ENCODE peak calls at places on chromosomes 4 and X, in ten cellular contexts. S, Z, C, K, Y, V, G, U, I and W are unnamed samples.

GRCh38 chrX:100980608-100981497 is 11.3 kb downstream of the ARL13A start:
- DNase-seq in S (no peak), Z (peak), C (no peak), K (no peak), Y (peak), V (no peak), G (no peak), U (no peak), I (no peak), W (no peak)

GRCh38 chrX:75746891-75747639 is 38.0 kb downstream of the MAGEE2 start:
- DNase-seq in S (peak), Z (peak), C (peak), K (no peak), Y (peak), V (peak), G (no peak), U (peak), I (peak), W (peak)

GRCh38 chr4:82614868-82615449 is 53.2 kb upstream of the TMEM150C start:
- DNase-seq in S (no peak), Z (no peak), C (no peak), K (no peak), Y (no peak), V (no peak), G (no peak), U (no peak), I (no peak), W (no peak)

GRCh38 chr4:26197018-26197779 is 123.6 kb upstream of the RBPJ start:
- DNase-seq in S (no peak), Z (peak), C (peak), K (no peak), Y (peak), V (peak), G (no peak), U (no peak), I (no peak), W (no peak)

GRCh38 chr4:86935833-86936721 is 1.3 kb downstream of the AFF1 start:
- DNase-seq in S (no peak), Z (peak), C (peak), K (peak), Y (peak), V (peak), G (peak), U (peak), I (peak), W (peak)

GRCh38 chr4:172011196-172011595 is 198.0 kb downstream of the GALNTL6 start:
- DNase-seq in S (no peak), Z (no peak), C (peak), K (no peak), Y (no peak), V (no peak), G (no peak), U (no peak), I (no peak), W (no peak)

GRCh38 chrX:18966624-18967023 is 17.3 kb downstream of the PHKA2 start:
- DNase-seq in S (no peak), Z (no peak), C (no peak), K (no peak), Y (no peak), V (no peak), G (no peak), U (no peak), I (no peak), W (no peak)

GRCh38 chrX:50905334-50905733 is 5.2 kb upstream of the BMP15 start:
- DNase-seq in S (no peak), Z (no peak), C (peak), K (no peak), Y (no peak), V (no peak), G (no peak), U (no peak), I (peak), W (no peak)

GRCh38 chr4:169659736-169660670 is 39.6 kb downstream of the CLCN3 start:
- DNase-seq in S (peak), Z (peak), C (peak), K (no peak), Y (peak), V (peak), G (peak), U (peak), I (peak), W (no peak)

GRCh38 chr4:29966386-29966785 is 753.8 kb upstream of the PCDH7 start:
- DNase-seq in S (no peak), Z (no peak), C (no peak), K (no peak), Y (no peak), V (no peak), G (no peak), U (no peak), I (peak), W (no peak)

GRCh38 chr4:109046549-109047171 is 255.8 kb downstream of the COL25A1 start:
- DNase-seq in S (no peak), Z (peak), C (no peak), K (no peak), Y (peak), V (no peak), G (no peak), U (no peak), I (no peak), W (no peak)

GRCh38 chrX:154401918-154402621 is 3.9 kb downstream of the RPL10 start:
- DNase-seq in S (no peak), Z (peak), C (peak), K (no peak), Y (no peak), V (no peak), G (no peak), U (no peak), I (no peak), W (no peak)

GRCh38 chrX:113977887-113978286 is 606.0 kb upstream of the HTR2C start:
- DNase-seq in S (no peak), Z (no peak), C (no peak), K (no peak), Y (no peak), V (no peak), G (no peak), U (no peak), I (no peak), W (no peak)

GRCh38 chr4:24975505-24975904 is 55.2 kb downstream of the LGI2 start:
- DNase-seq in S (no peak), Z (no peak), C (peak), K (no peak), Y (no peak), V (no peak), G (no peak), U (no peak), I (no peak), W (no peak)

GRCh38 chr4:38132140-38132673 is 172.0 kb downstream of the PTTG2 start:
- DNase-seq in S (no peak), Z (peak), C (no peak), K (no peak), Y (peak), V (peak), G (peak), U (peak), I (peak), W (no peak)

GRCh38 chrX:38374431-38374830 is 22.0 kb downstream of the OTC start:
- DNase-seq in S (no peak), Z (no peak), C (no peak), K (no peak), Y (no peak), V (no peak), G (no peak), U (no peak), I (no peak), W (no peak)

GRCh38 chrX:7582191-7582590 is 260.8 kb upstream of the VCX start:
- DNase-seq in S (no peak), Z (no peak), C (no peak), K (no peak), Y (no peak), V (no peak), G (no peak), U (no peak), I (no peak), W (no peak)

GRCh38 chrX:101206471-101206870 is 13.1 kb upstream of the DRP2 start:
- DNase-seq in S (no peak), Z (peak), C (peak), K (no peak), Y (peak), V (no peak), G (no peak), U (no peak), I (peak), W (no peak)

GRCh38 chrX:18931972-18932371 is 51.9 kb downstream of the PHKA2 start:
- DNase-seq in S (no peak), Z (peak), C (peak), K (no peak), Y (peak), V (no peak), G (no peak), U (peak), I (peak), W (peak)

GRCh38 chr4:120083152-120083551 is 16.5 kb upstream of the MAD2L1 start:
- DNase-seq in S (no peak), Z (no peak), C (no peak), K (no peak), Y (no peak), V (no peak), G (no peak), U (no peak), I (no peak), W (no peak)

GRCh38 chr4:7734651-7735260 is 204.9 kb downstream of the AFAP1 start:
- DNase-seq in S (no peak), Z (no peak), C (no peak), K (no peak), Y (no peak), V (no peak), G (no peak), U (no peak), I (no peak), W (no peak)

GRCh38 chrX:8364369-8365141 is 100.1 kb upstream of the VCX3B start:
- DNase-seq in S (peak), Z (no peak), C (peak), K (no peak), Y (no peak), V (no peak), G (no peak), U (no peak), I (peak), W (peak)

GRCh38 chrX:153061732-153062131 is 5.5 kb downstream of the PNMA3 start:
- DNase-seq in S (no peak), Z (peak), C (no peak), K (no peak), Y (peak), V (no peak), G (no peak), U (no peak), I (no peak), W (no peak)

GRCh38 chrX:111041018-111041462 is 55.0 kb upstream of the PAK3 start:
- DNase-seq in S (no peak), Z (peak), C (peak), K (no peak), Y (peak), V (no peak), G (no peak), U (no peak), I (peak), W (no peak)

GRCh38 chr4:31187979-31188378 is 467.8 kb downstream of the PCDH7 start:
- DNase-seq in S (no peak), Z (no peak), C (no peak), K (no peak), Y (no peak), V (no peak), G (no peak), U (no peak), I (no peak), W (no peak)

GRCh38 chr4:77579406-77580076 is 26.1 kb upstream of the CXCL13 start:
- DNase-seq in S (no peak), Z (peak), C (no peak), K (no peak), Y (peak), V (no peak), G (no peak), U (no peak), I (no peak), W (no peak)

GRCh38 chr4:168569066-168569908 is 72.4 kb downstream of the PALLD start:
- DNase-seq in S (no peak), Z (peak), C (no peak), K (no peak), Y (peak), V (no peak), G (no peak), U (no peak), I (no peak), W (no peak)

GRCh38 chr4:27178066-27178465 is 317.4 kb downstream of the STIM2 start:
- DNase-seq in S (no peak), Z (no peak), C (no peak), K (no peak), Y (no peak), V (no peak), G (no peak), U (no peak), I (no peak), W (no peak)

GRCh38 chr4:94453534-94453963 is 1.8 kb downstream of the PDLIM5 start:
- DNase-seq in S (no peak), Z (no peak), C (no peak), K (no peak), Y (no peak), V (no peak), G (no peak), U (no peak), I (no peak), W (no peak)

GRCh38 chrX:64894454-64895038 is 81.7 kb downstream of the ZC4H2 start:
- DNase-seq in S (peak), Z (peak), C (peak), K (peak), Y (peak), V (peak), G (no peak), U (no peak), I (peak), W (peak)

GRCh38 chrX:154712781-154713391 is 38.0 kb downstream of the GAB3 start:
- DNase-seq in S (no peak), Z (peak), C (peak), K (no peak), Y (peak), V (no peak), G (no peak), U (no peak), I (no peak), W (no peak)

GRCh38 chrX:73922856-73923429 is 359.9 kb downstream of the CHIC1 start:
- DNase-seq in S (no peak), Z (peak), C (no peak), K (no peak), Y (peak), V (no peak), G (no peak), U (no peak), I (no peak), W (no peak)

GRCh38 chr4:52890401-52890791 is 28.3 kb downstream of the RASL11B start:
- DNase-seq in S (no peak), Z (no peak), C (no peak), K (no peak), Y (no peak), V (no peak), G (no peak), U (no peak), I (no peak), W (no peak)

GRCh38 chrX:153635788-153636668 is 11.0 kb upstream of the DUSP9 start:
- DNase-seq in S (no peak), Z (peak), C (peak), K (no peak), Y (no peak), V (no peak), G (no peak), U (no peak), I (peak), W (no peak)